ENCODE peak calls at places on chromosomes 5 and 9, in six cellular contexts. K, V, R, Y, P and L are unnamed samples.

GRCh38 chr5:180098526-180098925 is 27.0 kb upstream of the RNF130 start:
- DNase-seq in P (no peak), R (no peak), V (no peak), K (no peak), Y (no peak), L (no peak)

GRCh38 chr9:16796304-16796825 is 74.1 kb downstream of the BNC2 start:
- DNase-seq in R (no peak), V (no peak), K (no peak), P (no peak), Y (no peak), L (no peak)

GRCh38 chr5:137164961-137165360 is 334.2 kb downstream of the SPOCK1 start:
- DNase-seq in V (no peak), Y (no peak), R (no peak), K (no peak), P (no peak), L (no peak)

GRCh38 chr5:177601577-177602457 is 1.9 kb downstream of the B4GALT7 start:
- DNase-seq in K (peak; percentile 18), R (no peak), Y (no peak), V (no peak), P (no peak), L (no peak)

GRCh38 chr9:88077071-88077617 is 61.1 kb downstream of the SPATA31C2 start:
- DNase-seq in R (no peak), P (no peak), K (no peak), V (peak; percentile 6), Y (no peak), L (no peak)

GRCh38 chr9:76996700-76997099 is 22.8 kb upstream of the FOXB2 start:
- DNase-seq in R (peak; percentile 43), Y (peak; percentile 54), P (no peak), V (peak; percentile 81), K (peak; percentile 55), L (no peak)

GRCh38 chr9:91992636-91993035 is 42.6 kb upstream of the ROR2 start:
- DNase-seq in Y (no peak), R (no peak), K (no peak), P (no peak), V (no peak), L (no peak)

GRCh38 chr5:57932761-57933160 is 450.1 kb upstream of the ACTBL2 start:
- DNase-seq in Y (no peak), P (no peak), K (no peak), R (no peak), V (no peak), L (no peak)

GRCh38 chr9:136089697-136090045 is 5.4 kb downstream of the NACC2 start:
- DNase-seq in P (no peak), Y (no peak), V (no peak), R (no peak), K (peak; percentile 67), L (peak; percentile 3)

GRCh38 chr5:169650701-169651331 is 13.7 kb downstream of the DOCK2 start:
- DNase-seq in Y (no peak), K (peak; percentile 72), R (no peak), P (no peak), V (no peak), L (peak; percentile 59)

GRCh38 chr9:4943346-4943745 is 41.7 kb upstream of the JAK2 start:
- DNase-seq in Y (no peak), P (no peak), R (no peak), K (no peak), V (no peak), L (no peak)

GRCh38 chr9:75185585-75186170 is 97.4 kb downstream of the OSTF1 start:
- DNase-seq in Y (no peak), V (peak; percentile 76), R (peak; percentile 10), P (peak; percentile 25), K (peak; percentile 49), L (no peak)

DNA sequence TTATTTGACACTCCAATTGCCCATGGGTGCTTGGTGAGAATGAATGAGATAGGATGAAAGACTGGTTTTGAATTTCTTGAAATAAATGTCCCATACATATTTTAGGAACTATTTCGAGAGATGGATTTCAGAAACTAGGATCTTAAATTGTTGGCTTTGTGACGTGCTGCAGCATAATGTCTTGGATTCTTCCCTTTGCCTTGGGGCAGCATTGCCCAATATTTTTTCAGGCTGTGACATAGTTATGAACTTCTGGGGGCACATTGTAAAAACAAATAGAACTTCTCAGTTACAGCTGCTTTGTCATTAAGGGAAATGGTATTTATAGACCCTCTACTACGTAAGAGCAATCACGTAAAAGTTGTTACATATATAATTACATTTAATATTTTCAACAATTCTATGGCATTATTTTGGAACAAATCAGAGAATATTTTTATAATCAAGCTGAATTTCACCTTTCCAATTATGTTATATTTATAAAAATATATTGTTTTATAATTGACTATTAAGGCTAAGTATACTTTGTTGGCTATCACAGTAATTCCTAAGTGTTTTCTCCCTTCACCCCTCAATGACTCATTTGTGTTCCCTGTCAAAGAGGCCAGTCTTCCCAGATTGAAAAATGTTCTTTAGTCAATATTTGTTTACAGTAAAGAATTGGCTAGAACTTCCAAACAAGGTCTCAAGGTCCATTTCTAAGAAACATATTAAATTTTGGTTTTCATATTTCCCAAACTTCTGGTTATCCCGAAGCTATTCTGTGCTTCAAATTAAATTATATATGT is 1388.3 kb upstream of the ACO1 start:
- DNase-seq in K (no peak), P (no peak), Y (no peak), R (no peak), V (no peak), L (no peak)
- H3K4me3 ChIP-seq in K (no peak overlapping the region), P (no peak overlapping the region), Y (no peak overlapping the region), R (no peak overlapping the region), V (no peak overlapping the region), L (no peak overlapping the region)

DNA sequence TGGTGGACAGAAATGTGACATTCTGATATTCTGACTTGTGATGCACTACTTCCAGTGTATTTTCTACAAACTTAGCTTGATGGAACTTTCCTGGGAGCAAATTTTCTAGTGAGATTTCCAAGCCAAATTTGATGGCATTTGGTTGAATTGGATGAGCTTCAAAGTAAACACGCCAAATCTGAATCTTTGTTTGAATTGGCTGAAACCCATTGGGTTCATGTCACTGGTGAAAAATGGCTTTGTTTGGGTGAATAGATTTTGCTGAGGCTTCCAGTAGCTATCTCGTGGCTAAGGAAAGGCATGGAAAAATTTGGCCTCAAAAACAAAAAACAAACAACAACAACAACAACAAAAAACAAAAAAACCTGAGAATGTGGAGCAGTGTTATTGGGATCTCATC is 271.1 kb upstream of the RPS23 start:
- DNase-seq in Y (no peak), R (no peak), K (peak; percentile 8), V (no peak), P (no peak), L (no peak)
- TF ChIP-seq CTCF in Y (no peak), R (no peak), K (no peak), V (no peak), P (no peak), L (no peak)

DNA sequence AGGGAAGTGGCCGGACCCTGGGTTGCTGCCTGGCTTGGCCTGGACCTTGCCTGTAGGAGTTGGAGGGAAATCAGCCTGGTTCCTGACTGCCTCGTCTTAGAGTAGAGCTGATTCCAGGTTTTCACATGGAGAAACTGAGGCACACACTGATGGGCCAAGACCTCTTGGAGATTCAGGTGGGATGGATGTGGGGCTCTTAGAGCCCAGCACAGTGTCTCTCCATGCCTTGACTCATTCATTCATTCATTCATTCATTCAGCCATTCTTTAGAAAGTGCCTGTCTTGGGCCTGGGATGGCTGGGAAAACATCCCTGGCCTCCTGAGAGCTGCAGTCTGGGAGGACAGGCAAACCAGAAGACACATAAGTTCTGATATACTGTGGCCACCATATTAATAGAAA is 2.2 kb downstream of the LRRC8A start:
- DNase-seq in Y (no peak), P (no peak), K (no peak), V (no peak), R (no peak), L (no peak)
- H3K4me3 ChIP-seq in Y (peak overlapping the region; percentile 94), P (no peak overlapping the region), K (peak overlapping the region; percentile 5), V (no peak overlapping the region), R (peak overlapping the region; percentile 93), L (no peak overlapping the region)

GRCh38 chr5:163306421-163306820 is 131.0 kb upstream of the CCNG1 start:
- DNase-seq in P (no peak), V (peak; percentile 62), Y (no peak), K (peak; percentile 48), R (no peak), L (no peak)
- TF ChIP-seq CTCF in P (peak; percentile 59), V (peak; percentile 69), Y (peak; percentile 17), K (peak; percentile 40), R (peak; percentile 27), L (peak; percentile 40)